ENCODE peak calls at places on chromosome 18, in four cellular contexts. R, Q, W and Z are unnamed samples.

GRCh38 chr18:51151568-51152511 is 45.6 kb downstream of the MEX3C start:
- DNase-seq in R (peak; percentile 86), Q (no peak), W (peak; percentile 72), Z (no peak)

GRCh38 chr18:9506046-9506792 is 30.9 kb downstream of the RALBP1 start:
- DNase-seq in R (no peak), Q (peak; percentile 53), W (no peak), Z (no peak)

GRCh38 chr18:41206341-41206740 is 748.7 kb upstream of the PIK3C3 start:
- DNase-seq in R (no peak), Q (no peak), W (no peak), Z (no peak)

GRCh38 chr18:35949903-35950627 is 22.4 kb upstream of the RMP24 start:
- DNase-seq in R (peak; percentile 88), Q (peak; percentile 96), W (peak; percentile 52), Z (peak; percentile 37)

GRCh38 chr18:59760212-59760997 is 63.2 kb upstream of the CCBE1 start:
- DNase-seq in R (no peak), Q (no peak), W (no peak), Z (no peak)

GRCh38 chr18:36412778-36413177 is 115.3 kb downstream of the FHOD3 start:
- DNase-seq in R (no peak), Q (peak; percentile 53), W (no peak), Z (peak; percentile 9)

GRCh38 chr18:31793531-31793930 is 32.9 kb upstream of the SLC25A52 start:
- DNase-seq in R (no peak), Q (no peak), W (no peak), Z (no peak)

GRCh38 chr18:54173980-54174611 is 50.4 kb downstream of the MBD2 start:
- DNase-seq in R (peak; percentile 63), Q (no peak), W (no peak), Z (no peak)

GRCh38 chr18:69580107-69580506 is 179.4 kb downstream of the DOK6 start:
- DNase-seq in R (peak; percentile 61), Q (peak; percentile 68), W (no peak), Z (peak; percentile 89)

GRCh38 chr18:56565596-56566355 is 72.6 kb downstream of the TXNL1 start:
- DNase-seq in R (no peak), Q (peak; percentile 36), W (no peak), Z (no peak)

GRCh38 chr18:62258093-62258492 is 67.0 kb upstream of the TNFRSF11A start:
- DNase-seq in R (no peak), Q (no peak), W (no peak), Z (no peak)

GRCh38 chr18:3885209-3885792 is 435.3 kb downstream of the TGIF1 start:
- DNase-seq in R (no peak), Q (no peak), W (no peak), Z (no peak)

GRCh38 chr18:30684825-30685481 is 357.6 kb downstream of the DSC3 start:
- DNase-seq in R (no peak), Q (no peak), W (no peak), Z (no peak)

GRCh38 chr18:74040459-74041332 is 106.9 kb downstream of the FBXO15 start:
- DNase-seq in R (peak; percentile 93), Q (no peak), W (peak; percentile 51), Z (no peak)

GRCh38 chr18:58895385-58895784 is 30.7 kb downstream of the ZNF532 start:
- DNase-seq in R (no peak), Q (no peak), W (no peak), Z (no peak)

GRCh38 chr18:70234667-70235459 is 29.4 kb upstream of the RTTN start:
- DNase-seq in R (peak; percentile 24), Q (no peak), W (no peak), Z (no peak)

GRCh38 chr18:42765225-42765624 is 350.3 kb downstream of the RIT2 start:
- DNase-seq in R (no peak), Q (no peak), W (no peak), Z (no peak)

GRCh38 chr18:45588831-45589558 is 26.3 kb upstream of the SLC14A2 start:
- DNase-seq in R (no peak), Q (no peak), W (no peak), Z (no peak)

GRCh38 chr18:33812186-33812585 is 234.2 kb downstream of the ASXL3 start:
- DNase-seq in R (no peak), Q (peak; percentile 98), W (no peak), Z (peak; percentile 88)

GRCh38 chr18:13216732-13217465 is 1.7 kb upstream of the LDLRAD4 start:
- DNase-seq in R (peak; percentile 87), Q (no peak), W (peak; percentile 60), Z (no peak)

GRCh38 chr18:9712606-9713005 is 4.5 kb downstream of the RAB31 start:
- DNase-seq in R (no peak), Q (no peak), W (no peak), Z (no peak)

GRCh38 chr18:2406544-2406943 is 164.8 kb downstream of the METTL4 start:
- DNase-seq in R (no peak), Q (no peak), W (no peak), Z (no peak)

GRCh38 chr18:80176334-80177080 is 67.4 kb downstream of the ADNP2 start:
- DNase-seq in R (no peak), Q (peak; percentile 11), W (no peak), Z (peak; percentile 73)

GRCh38 chr18:11850821-11851155 is 425 bp upstream of the CHMP1B start:
- DNase-seq in R (no peak), Q (no peak), W (no peak), Z (no peak)

GRCh38 chr18:57730146-57730545 is 73.0 kb downstream of the ATP8B1 start:
- DNase-seq in R (no peak), Q (no peak), W (no peak), Z (no peak)

GRCh38 chr18:50155406-50155805 is 39.5 kb downstream of the MYO5B start:
- DNase-seq in R (no peak), Q (no peak), W (no peak), Z (no peak)

GRCh38 chr18:13500227-13500865 is 226.0 kb downstream of the FAM210A start:
- DNase-seq in R (peak; percentile 66), Q (peak; percentile 59), W (no peak), Z (peak; percentile 76)

GRCh38 chr18:23609390-23610008 is 23.2 kb upstream of the NPC1 start:
- DNase-seq in R (no peak), Q (no peak), W (no peak), Z (no peak)

GRCh38 chr18:58004317-58004716 is 39.7 kb upstream of the NEDD4L start:
- DNase-seq in R (no peak), Q (no peak), W (no peak), Z (no peak)

GRCh38 chr18:32730620-32731021 is 42.2 kb downstream of the KLHL14 start:
- DNase-seq in R (no peak), Q (peak; percentile 91), W (peak; percentile 56), Z (peak; percentile 58)

GRCh38 chr18:11279461-11279860 is 130.1 kb upstream of the PIEZO2 start:
- DNase-seq in R (peak; percentile 19), Q (no peak), W (no peak), Z (no peak)

GRCh38 chr18:702957-703659 is 9.3 kb downstream of the ENOSF1 start:
- DNase-seq in R (no peak), Q (no peak), W (no peak), Z (no peak)